ENCODE peak calls at places on chromosome 19, in ten cellular contexts. One of them, this sample, is unnamed. For H3K4me1 and H3K36me3, the result is how much of the 10 kb centered on the place peaks cover.

GRCh38 chr19:50749490-50749889 is 20.8 kb upstream of the GPR32 start:
- DNase-seq in cardiac muscle cell: no peak
- DNase-seq in thoracic aorta: no peak
- DNase-seq in sigmoid colon: no peak
- DNase-seq in IMR-90: no peak
- DNase-seq in CD4-positive, CD25-positive, alpha-beta regulatory T cell: no peak
- DNase-seq in left ventricle myocardium inferior: no peak
- DNase-seq in psoas muscle: no peak
- DNase-seq in mesenchymal stem cell: no peak
- DNase-seq in Peyer's patch: no peak
- DNase-seq in this sample: no peak

GRCh38 chr19:51001495-51001894 is at the start of gene KLK8:
- DNase-seq in cardiac muscle cell: no peak
- DNase-seq in thoracic aorta: no peak
- DNase-seq in sigmoid colon: no peak
- DNase-seq in IMR-90: no peak
- DNase-seq in CD4-positive, CD25-positive, alpha-beta regulatory T cell: no peak
- DNase-seq in left ventricle myocardium inferior: no peak
- DNase-seq in psoas muscle: no peak
- DNase-seq in mesenchymal stem cell: no peak
- DNase-seq in Peyer's patch: no peak
- DNase-seq in this sample: no peak

GRCh38 chr19:40190891-40191835 is at the start of gene MAP3K10:
- DNase-seq in cardiac muscle cell: peak
- DNase-seq in thoracic aorta: peak
- DNase-seq in sigmoid colon: peak
- DNase-seq in IMR-90: peak
- DNase-seq in CD4-positive, CD25-positive, alpha-beta regulatory T cell: peak
- DNase-seq in left ventricle myocardium inferior: peak
- DNase-seq in psoas muscle: peak
- DNase-seq in mesenchymal stem cell: peak
- DNase-seq in Peyer's patch: peak
- DNase-seq in this sample: peak

GRCh38 chr19:8577247-8577646 is at the start of gene MYO1F:
- DNase-seq in cardiac muscle cell: no peak
- DNase-seq in thoracic aorta: no peak
- DNase-seq in sigmoid colon: peak
- DNase-seq in IMR-90: no peak
- DNase-seq in CD4-positive, CD25-positive, alpha-beta regulatory T cell: no peak
- DNase-seq in left ventricle myocardium inferior: peak
- DNase-seq in psoas muscle: peak
- DNase-seq in mesenchymal stem cell: no peak
- DNase-seq in Peyer's patch: peak
- DNase-seq in this sample: no peak

GRCh38 chr19:1168877-1169791 is 4.9 kb downstream of the SBNO2 start:
- DNase-seq in cardiac muscle cell: peak
- DNase-seq in thoracic aorta: no peak
- DNase-seq in sigmoid colon: peak
- DNase-seq in IMR-90: peak
- DNase-seq in CD4-positive, CD25-positive, alpha-beta regulatory T cell: no peak
- DNase-seq in left ventricle myocardium inferior: no peak
- DNase-seq in psoas muscle: peak
- DNase-seq in mesenchymal stem cell: peak
- DNase-seq in Peyer's patch: peak
- DNase-seq in this sample: no peak

GRCh38 chr19:46542428-46543230 is 47.0 kb upstream of the PNMA8B start:
- DNase-seq in cardiac muscle cell: peak
- DNase-seq in thoracic aorta: peak
- DNase-seq in sigmoid colon: peak
- DNase-seq in IMR-90: peak
- DNase-seq in CD4-positive, CD25-positive, alpha-beta regulatory T cell: peak
- DNase-seq in left ventricle myocardium inferior: peak
- DNase-seq in psoas muscle: peak
- DNase-seq in mesenchymal stem cell: peak
- DNase-seq in Peyer's patch: peak
- DNase-seq in this sample: peak

GRCh38 chr19:870963-871401 is 11.5 kb downstream of the CFD start:
- DNase-seq in cardiac muscle cell: peak
- DNase-seq in thoracic aorta: no peak
- DNase-seq in sigmoid colon: peak
- DNase-seq in IMR-90: peak
- DNase-seq in CD4-positive, CD25-positive, alpha-beta regulatory T cell: no peak
- DNase-seq in left ventricle myocardium inferior: peak
- DNase-seq in psoas muscle: no peak
- DNase-seq in mesenchymal stem cell: no peak
- DNase-seq in Peyer's patch: no peak
- DNase-seq in this sample: no peak

GRCh38 chr19:2288010-2288742 is 6.2 kb upstream of the PEAK3 start:
- DNase-seq in cardiac muscle cell: no peak
- DNase-seq in thoracic aorta: no peak
- DNase-seq in sigmoid colon: no peak
- DNase-seq in IMR-90: no peak
- DNase-seq in CD4-positive, CD25-positive, alpha-beta regulatory T cell: no peak
- DNase-seq in left ventricle myocardium inferior: no peak
- DNase-seq in psoas muscle: no peak
- DNase-seq in mesenchymal stem cell: no peak
- DNase-seq in Peyer's patch: no peak
- DNase-seq in this sample: no peak

GRCh38 chr19:5992756-5993155 is 14.8 kb upstream of the RANBP3 start:
- DNase-seq in cardiac muscle cell: no peak
- DNase-seq in thoracic aorta: no peak
- DNase-seq in sigmoid colon: no peak
- DNase-seq in IMR-90: no peak
- DNase-seq in CD4-positive, CD25-positive, alpha-beta regulatory T cell: no peak
- DNase-seq in left ventricle myocardium inferior: no peak
- DNase-seq in psoas muscle: no peak
- DNase-seq in mesenchymal stem cell: no peak
- DNase-seq in Peyer's patch: no peak
- DNase-seq in this sample: no peak

GRCh38 chr19:4722671-4723464 is 774 bp downstream of the DPP9 start:
- DNase-seq in cardiac muscle cell: peak
- DNase-seq in thoracic aorta: no peak
- DNase-seq in sigmoid colon: no peak
- DNase-seq in IMR-90: peak
- DNase-seq in CD4-positive, CD25-positive, alpha-beta regulatory T cell: no peak
- DNase-seq in left ventricle myocardium inferior: no peak
- DNase-seq in psoas muscle: no peak
- DNase-seq in mesenchymal stem cell: peak
- DNase-seq in Peyer's patch: peak
- DNase-seq in this sample: no peak

GRCh38 chr19:54141356-54141755 is 3.8 kb downstream of the CNOT3 start:
- DNase-seq in cardiac muscle cell: no peak
- DNase-seq in thoracic aorta: no peak
- DNase-seq in sigmoid colon: no peak
- DNase-seq in IMR-90: peak
- DNase-seq in CD4-positive, CD25-positive, alpha-beta regulatory T cell: no peak
- DNase-seq in left ventricle myocardium inferior: no peak
- DNase-seq in psoas muscle: no peak
- DNase-seq in mesenchymal stem cell: no peak
- DNase-seq in Peyer's patch: no peak
- DNase-seq in this sample: no peak

GRCh38 chr19:7596191-7596937 is 701 bp downstream of the CAMSAP3 start:
- DNase-seq in cardiac muscle cell: no peak
- DNase-seq in thoracic aorta: no peak
- DNase-seq in sigmoid colon: no peak
- DNase-seq in IMR-90: no peak
- DNase-seq in CD4-positive, CD25-positive, alpha-beta regulatory T cell: no peak
- DNase-seq in left ventricle myocardium inferior: no peak
- DNase-seq in psoas muscle: no peak
- DNase-seq in mesenchymal stem cell: no peak
- DNase-seq in Peyer's patch: no peak
- DNase-seq in this sample: no peak

GRCh38 chr19:1247747-1248453 is 483 bp upstream of the MIDN start:
- DNase-seq in cardiac muscle cell: peak
- DNase-seq in thoracic aorta: no peak
- DNase-seq in sigmoid colon: peak
- DNase-seq in IMR-90: peak
- DNase-seq in CD4-positive, CD25-positive, alpha-beta regulatory T cell: peak
- DNase-seq in left ventricle myocardium inferior: peak
- DNase-seq in psoas muscle: peak
- DNase-seq in mesenchymal stem cell: peak
- DNase-seq in Peyer's patch: peak
- DNase-seq in this sample: peak

GRCh38 chr19:2121416-2122051 is 24.8 kb downstream of the IZUMO4 start:
- DNase-seq in cardiac muscle cell: no peak
- DNase-seq in thoracic aorta: no peak
- DNase-seq in sigmoid colon: no peak
- DNase-seq in IMR-90: no peak
- DNase-seq in CD4-positive, CD25-positive, alpha-beta regulatory T cell: no peak
- DNase-seq in left ventricle myocardium inferior: no peak
- DNase-seq in psoas muscle: no peak
- DNase-seq in mesenchymal stem cell: no peak
- DNase-seq in Peyer's patch: no peak
- DNase-seq in this sample: no peak

GRCh38 chr19:33458171-33458633 is 63.4 kb downstream of the PEPD start:
- DNase-seq in cardiac muscle cell: no peak
- DNase-seq in thoracic aorta: no peak
- DNase-seq in sigmoid colon: no peak
- DNase-seq in IMR-90: no peak
- DNase-seq in CD4-positive, CD25-positive, alpha-beta regulatory T cell: no peak
- DNase-seq in left ventricle myocardium inferior: no peak
- DNase-seq in psoas muscle: no peak
- DNase-seq in mesenchymal stem cell: no peak
- DNase-seq in Peyer's patch: no peak
- DNase-seq in this sample: no peak
- H3K27ac ChIP-seq in cardiac muscle cell: no peak
- H3K27ac ChIP-seq in thoracic aorta: no peak
- H3K27ac ChIP-seq in sigmoid colon: no peak
- H3K27ac ChIP-seq in IMR-90: no peak
- H3K27ac ChIP-seq in CD4-positive, CD25-positive, alpha-beta regulatory T cell: no peak
- H3K27ac ChIP-seq in left ventricle myocardium inferior: no peak
- H3K27ac ChIP-seq in psoas muscle: no peak
- H3K27ac ChIP-seq in mesenchymal stem cell: no peak
- H3K27ac ChIP-seq in Peyer's patch: no peak
- H3K27ac ChIP-seq in this sample: no peak

DNA sequence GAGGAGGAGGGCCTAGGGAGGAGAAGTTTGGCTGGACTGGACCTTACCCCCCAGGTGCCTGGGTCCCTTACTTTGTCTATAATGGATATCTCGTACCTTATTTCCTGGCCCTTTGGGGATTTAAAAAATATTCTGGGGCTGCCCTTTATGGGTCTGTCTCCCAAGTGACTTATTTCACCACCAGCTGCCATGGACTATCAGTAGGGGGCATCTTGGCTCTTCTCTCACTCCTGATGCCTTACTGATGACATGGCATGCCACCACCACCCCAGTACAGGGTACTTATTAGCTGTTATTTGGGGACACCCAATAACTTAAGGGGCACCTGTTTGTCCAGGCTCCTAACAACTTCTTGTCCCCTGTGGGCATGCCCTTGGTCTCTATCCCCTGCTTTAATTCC is 38.0 kb downstream of the NFIX start:
- DNase-seq in cardiac muscle cell: no peak
- DNase-seq in thoracic aorta: no peak
- DNase-seq in sigmoid colon: no peak
- DNase-seq in IMR-90: no peak
- DNase-seq in CD4-positive, CD25-positive, alpha-beta regulatory T cell: no peak
- DNase-seq in left ventricle myocardium inferior: no peak
- DNase-seq in psoas muscle: no peak
- DNase-seq in mesenchymal stem cell: no peak
- DNase-seq in Peyer's patch: no peak
- DNase-seq in this sample: no peak
- H3K4me1 ChIP-seq in cardiac muscle cell: under half
- H3K4me1 ChIP-seq in thoracic aorta: half or more
- H3K4me1 ChIP-seq in sigmoid colon: half or more
- H3K4me1 ChIP-seq in IMR-90: under half
- H3K4me1 ChIP-seq in CD4-positive, CD25-positive, alpha-beta regulatory T cell: under half
- H3K4me1 ChIP-seq in left ventricle myocardium inferior: half or more
- H3K4me1 ChIP-seq in psoas muscle: half or more
- H3K4me1 ChIP-seq in mesenchymal stem cell: under half
- H3K4me1 ChIP-seq in Peyer's patch: under half
- H3K4me1 ChIP-seq in this sample: under half

GRCh38 chr19:49465371-49465770 is 8.6 kb upstream of the FLT3LG start:
- DNase-seq in cardiac muscle cell: no peak
- DNase-seq in thoracic aorta: no peak
- DNase-seq in sigmoid colon: no peak
- DNase-seq in IMR-90: no peak
- DNase-seq in CD4-positive, CD25-positive, alpha-beta regulatory T cell: no peak
- DNase-seq in left ventricle myocardium inferior: no peak
- DNase-seq in psoas muscle: no peak
- DNase-seq in mesenchymal stem cell: no peak
- DNase-seq in Peyer's patch: no peak
- DNase-seq in this sample: no peak

GRCh38 chr19:49468199-49468598 is 5.8 kb upstream of the FLT3LG start:
- DNase-seq in cardiac muscle cell: no peak
- DNase-seq in thoracic aorta: no peak
- DNase-seq in sigmoid colon: no peak
- DNase-seq in IMR-90: no peak
- DNase-seq in CD4-positive, CD25-positive, alpha-beta regulatory T cell: no peak
- DNase-seq in left ventricle myocardium inferior: no peak
- DNase-seq in psoas muscle: no peak
- DNase-seq in mesenchymal stem cell: no peak
- DNase-seq in Peyer's patch: no peak
- DNase-seq in this sample: no peak

GRCh38 chr19:49462492-49462891 is 9.5 kb downstream of the ALDH16A1 start:
- DNase-seq in cardiac muscle cell: no peak
- DNase-seq in thoracic aorta: no peak
- DNase-seq in sigmoid colon: no peak
- DNase-seq in IMR-90: no peak
- DNase-seq in CD4-positive, CD25-positive, alpha-beta regulatory T cell: no peak
- DNase-seq in left ventricle myocardium inferior: no peak
- DNase-seq in psoas muscle: no peak
- DNase-seq in mesenchymal stem cell: no peak
- DNase-seq in Peyer's patch: no peak
- DNase-seq in this sample: no peak

GRCh38 chr19:49461656-49462055 is 8.6 kb downstream of the ALDH16A1 start:
- DNase-seq in cardiac muscle cell: no peak
- DNase-seq in thoracic aorta: no peak
- DNase-seq in sigmoid colon: no peak
- DNase-seq in IMR-90: no peak
- DNase-seq in CD4-positive, CD25-positive, alpha-beta regulatory T cell: no peak
- DNase-seq in left ventricle myocardium inferior: no peak
- DNase-seq in psoas muscle: no peak
- DNase-seq in mesenchymal stem cell: no peak
- DNase-seq in Peyer's patch: no peak
- DNase-seq in this sample: no peak

GRCh38 chr19:49463960-49464740 is 9.9 kb upstream of the FLT3LG start:
- DNase-seq in cardiac muscle cell: no peak
- DNase-seq in thoracic aorta: no peak
- DNase-seq in sigmoid colon: no peak
- DNase-seq in IMR-90: no peak
- DNase-seq in CD4-positive, CD25-positive, alpha-beta regulatory T cell: no peak
- DNase-seq in left ventricle myocardium inferior: no peak
- DNase-seq in psoas muscle: no peak
- DNase-seq in mesenchymal stem cell: no peak
- DNase-seq in Peyer's patch: no peak
- DNase-seq in this sample: no peak
- H3K36me3 ChIP-seq in cardiac muscle cell: under half
- H3K36me3 ChIP-seq in thoracic aorta: under half
- H3K36me3 ChIP-seq in sigmoid colon: under half
- H3K36me3 ChIP-seq in IMR-90: under half
- H3K36me3 ChIP-seq in CD4-positive, CD25-positive, alpha-beta regulatory T cell: under half
- H3K36me3 ChIP-seq in left ventricle myocardium inferior: under half
- H3K36me3 ChIP-seq in psoas muscle: under half
- H3K36me3 ChIP-seq in mesenchymal stem cell: half or more
- H3K36me3 ChIP-seq in Peyer's patch: under half
- H3K36me3 ChIP-seq in this sample: under half

DNA sequence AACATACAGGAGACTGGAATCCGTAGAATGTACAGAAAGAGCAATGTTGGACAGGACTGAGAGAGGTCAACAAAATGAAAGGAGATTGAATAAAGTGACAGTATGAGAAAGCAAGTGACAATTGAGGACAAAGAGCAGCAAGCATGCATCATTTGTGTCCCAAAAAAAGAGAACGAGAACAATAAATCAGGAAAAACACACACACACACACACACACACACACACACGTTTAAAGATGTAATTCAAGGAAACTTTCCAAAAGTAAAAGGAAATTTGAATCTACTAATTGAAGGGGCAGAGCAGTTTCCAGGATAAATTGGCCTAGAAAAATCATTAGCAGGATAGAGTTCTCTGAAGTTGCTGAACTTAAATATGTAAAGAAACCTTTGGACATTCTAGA is 16.9 kb downstream of the DPY19L3 start:
- DNase-seq in cardiac muscle cell: no peak
- DNase-seq in thoracic aorta: no peak
- DNase-seq in sigmoid colon: no peak
- DNase-seq in IMR-90: no peak
- DNase-seq in CD4-positive, CD25-positive, alpha-beta regulatory T cell: no peak
- DNase-seq in left ventricle myocardium inferior: no peak
- DNase-seq in psoas muscle: no peak
- DNase-seq in mesenchymal stem cell: no peak
- DNase-seq in Peyer's patch: no peak
- DNase-seq in this sample: no peak
- H3K27ac ChIP-seq in cardiac muscle cell: peak
- H3K27ac ChIP-seq in thoracic aorta: no peak
- H3K27ac ChIP-seq in sigmoid colon: no peak
- H3K27ac ChIP-seq in IMR-90: no peak
- H3K27ac ChIP-seq in CD4-positive, CD25-positive, alpha-beta regulatory T cell: no peak
- H3K27ac ChIP-seq in left ventricle myocardium inferior: no peak
- H3K27ac ChIP-seq in psoas muscle: no peak
- H3K27ac ChIP-seq in mesenchymal stem cell: no peak
- H3K27ac ChIP-seq in Peyer's patch: no peak
- H3K27ac ChIP-seq in this sample: no peak

This sample was measured in CD4-positive, alpha-beta memory T cell.